ENCODE peak calls at places on chromosomes 6 and 20, in ten cellular contexts. E is GM13977; R is RWPE1; N is A673; C is hippocampal formation; Z is hypothalamus; P is stimulated activated CD8-positive, alpha-beta memory T cell treated with anti-CD3 and anti-CD28 coated beads, Interleukin-15, amount 100 ng/mL, for 1 hour; G is amniotic stem cell; Y is NCI-H2029; S is IMR-90. Q is an unnamed sample.

GRCh38 chr6:41756354-41756753 is 9.2 kb upstream of the PGC start:
- DNase-seq in E (no peak), R (no peak), N (no peak), C (no peak), Z (no peak), P (no peak), G (no peak), Y (no peak), S (no peak), Q (no peak)

GRCh38 chr20:2838170-2838797 is 2.2 kb downstream of the PCED1A start:
- DNase-seq in E (no peak), R (no peak), N (no peak), C (no peak), Z (no peak), P (no peak), G (no peak), Y (no peak), S (no peak), Q (no peak)

GRCh38 chr6:132830236-132830799 is 15.9 kb downstream of the RPS12 start:
- DNase-seq in E (peak), R (no peak), N (peak), C (no peak), Z (no peak), P (no peak), G (no peak), Y (no peak), S (peak), Q (no peak)

GRCh38 chr6:161405418-161405817 is 131.6 kb upstream of the AGPAT4 start:
- DNase-seq in E (no peak), R (no peak), N (no peak), C (no peak), Z (no peak), P (no peak), G (no peak), Y (no peak), S (no peak), Q (no peak)

GRCh38 chr6:162184465-162184864 is 543.1 kb downstream of the PRKN start:
- DNase-seq in E (no peak), R (no peak), N (no peak), C (no peak), Z (no peak), P (no peak), G (no peak), Y (no peak), S (no peak), Q (no peak)

GRCh38 chr6:157317129-157317814 is 6.0 kb downstream of the TMEM242 start:
- DNase-seq in E (no peak), R (peak), N (peak), C (no peak), Z (no peak), P (no peak), G (no peak), Y (no peak), S (peak), Q (no peak)

GRCh38 chr6:71457883-71458282 is 169.3 kb downstream of the OGFRL1 start:
- DNase-seq in E (no peak), R (no peak), N (no peak), C (no peak), Z (no peak), P (no peak), G (no peak), Y (no peak), S (no peak), Q (no peak)

GRCh38 chr20:48329676-48330644 is 497.8 kb downstream of the PREX1 start:
- DNase-seq in E (peak), R (no peak), N (peak), C (no peak), Z (no peak), P (no peak), G (no peak), Y (no peak), S (peak), Q (no peak)

GRCh38 chr6:4139272-4139671 is 3.9 kb upstream of the ECI2 start:
- DNase-seq in E (no peak), R (no peak), N (no peak), C (no peak), Z (no peak), P (no peak), G (no peak), Y (no peak), S (no peak), Q (no peak)

GRCh38 chr6:166563200-166563599 is 23.3 kb downstream of the RAMACL start:
- DNase-seq in E (no peak), R (no peak), N (no peak), C (no peak), Z (no peak), P (no peak), G (no peak), Y (no peak), S (no peak), Q (no peak)